ENCODE peak calls at places on chromosomes 1 and 21, in seven cellular contexts. S is adrenal gland, D is transverse colon, K is uterus, V is right lobe of liver, U is A549, Z is body of pancreas. L is an unnamed sample. For H3K4me1, the result is how much of the 10 kb centered on the place peaks cover.

GRCh38 chr1:3670823-3671251 is 18.5 kb downstream of the TP73 start:
- DNase-seq in S (no peak), D (no peak), K (no peak), V (peak), U (no peak), Z (peak), L (no peak)

GRCh38 chr1:32321712-32322291 is 14.2 kb downstream of the MARCKSL1 start:
- DNase-seq in S (no peak), D (peak), K (no peak), V (peak), U (peak), Z (peak), L (peak)

GRCh38 chr1:40750326-40750975 is 33.1 kb upstream of the KCNQ4 start:
- DNase-seq in S (no peak), D (no peak), K (no peak), V (no peak), U (no peak), Z (no peak), L (no peak)

GRCh38 chr1:156959414-156959813 is 39.0 kb downstream of the LRRC71 start:
- DNase-seq in S (peak), D (no peak), K (no peak), V (no peak), U (no peak), Z (no peak), L (no peak)

GRCh38 chr1:26530898-26531598 is 1.5 kb downstream of the RPS6KA1 start:
- DNase-seq in S (peak), D (peak), K (no peak), V (no peak), U (peak), Z (peak), L (no peak)

GRCh38 chr1:119626146-119626545 is 21.9 kb downstream of the ZNF697 start:
- DNase-seq in S (no peak), D (no peak), K (no peak), V (no peak), U (no peak), Z (no peak), L (no peak)

GRCh38 chr1:226414098-226414698 is 6.3 kb upstream of the PARP1 start:
- DNase-seq in S (no peak), D (no peak), K (no peak), V (peak), U (no peak), Z (no peak), L (no peak)

GRCh38 chr1:85342177-85342576 is 65.7 kb upstream of the BCL10 start:
- DNase-seq in S (no peak), D (no peak), K (no peak), V (no peak), U (no peak), Z (no peak), L (no peak)

GRCh38 chr1:91720044-91720443 is 165.9 kb downstream of the TGFBR3 start:
- DNase-seq in S (no peak), D (no peak), K (no peak), V (no peak), U (no peak), Z (no peak), L (no peak)

GRCh38 chr1:119091618-119092017 is 48.8 kb downstream of the WARS2 start:
- DNase-seq in S (no peak), D (no peak), K (no peak), V (no peak), U (no peak), Z (no peak), L (no peak)

GRCh38 chr21:43372663-43373386 is 54.1 kb downstream of the SIK1 start:
- DNase-seq in S (no peak), D (no peak), K (no peak), V (no peak), U (no peak), Z (peak), L (no peak)

GRCh38 chr1:921011-921837 is 2.5 kb upstream of the SAMD11 start:
- DNase-seq in S (peak), D (peak), K (peak), V (no peak), U (peak), Z (peak), L (peak)

GRCh38 chr1:1756661-1757421 is 21.4 kb downstream of the NADK start:
- DNase-seq in S (peak), D (no peak), K (no peak), V (peak), U (no peak), Z (no peak), L (peak)

GRCh38 chr1:205927676-205928075 is 15.6 kb downstream of the SLC26A9 start:
- DNase-seq in S (no peak), D (no peak), K (no peak), V (no peak), U (no peak), Z (no peak), L (no peak)

GRCh38 chr1:193747579-193747978 is 561.2 kb upstream of the B3GALT2 start:
- DNase-seq in S (no peak), D (no peak), K (no peak), V (no peak), U (no peak), Z (no peak), L (no peak)

GRCh38 chr1:205272541-205272940 is 44.8 kb downstream of the TMCC2 start:
- DNase-seq in S (no peak), D (no peak), K (no peak), V (no peak), U (no peak), Z (no peak), L (no peak)

GRCh38 chr1:27388337-27389005 is 4.0 kb upstream of the GPR3 start:
- DNase-seq in S (peak), D (peak), K (peak), V (peak), U (peak), Z (peak), L (peak)

GRCh38 chr1:10082785-10083479 is 50.2 kb downstream of the UBE4B start:
- DNase-seq in S (no peak), D (no peak), K (no peak), V (no peak), U (no peak), Z (no peak), L (no peak)

GRCh38 chr21:16633851-16634521 is 878.9 kb upstream of the CXADR start:
- DNase-seq in S (peak), D (no peak), K (no peak), V (no peak), U (no peak), Z (no peak), L (no peak)

GRCh38 chr1:223338811-223339746 is 24.9 kb downstream of the SUSD4 start:
- DNase-seq in S (no peak), D (no peak), K (no peak), V (no peak), U (no peak), Z (no peak), L (no peak)

GRCh38 chr1:2546515-2547209 is 9.5 kb upstream of the TNFRSF14 start:
- DNase-seq in S (peak), D (peak), K (peak), V (peak), U (peak), Z (peak), L (peak)

GRCh38 chr1:244653439-244654283 is 735 bp downstream of the DESI2 start:
- DNase-seq in S (peak), D (peak), K (no peak), V (no peak), U (peak), Z (no peak), L (no peak)

GRCh38 chr21:42343556-42343955 is 7.2 kb downstream of the TFF2 start:
- DNase-seq in S (no peak), D (no peak), K (no peak), V (peak), U (no peak), Z (no peak), L (no peak)

GRCh38 chr1:215132156-215132555 is 49.6 kb downstream of the KCNK2 start:
- DNase-seq in S (no peak), D (no peak), K (no peak), V (no peak), U (peak), Z (no peak), L (no peak)

GRCh38 chr21:31363720-31364119 is 19.7 kb upstream of the TIAM1 start:
- DNase-seq in S (no peak), D (no peak), K (no peak), V (no peak), U (no peak), Z (no peak), L (no peak)

GRCh38 chr1:90339822-90340221 is 344.9 kb downstream of the ZNF326 start:
- DNase-seq in S (no peak), D (no peak), K (no peak), V (no peak), U (no peak), Z (no peak), L (no peak)

GRCh38 chr1:93021539-93022134 is 57.4 kb upstream of the MTF2 start:
- DNase-seq in S (no peak), D (no peak), K (no peak), V (no peak), U (peak), Z (no peak), L (no peak)

GRCh38 chr1:54350360-54350759 is 55.8 kb downstream of the SSBP3 start:
- DNase-seq in S (no peak), D (no peak), K (no peak), V (no peak), U (no peak), Z (no peak), L (no peak)

GRCh38 chr1:201334325-201335173 is 42.9 kb downstream of the TNNT2 start:
- DNase-seq in S (no peak), D (no peak), K (no peak), V (no peak), U (no peak), Z (no peak), L (no peak)

GRCh38 chr1:53465023-53465957 is 6.1 kb downstream of the DMRTB1 start:
- DNase-seq in S (no peak), D (no peak), K (no peak), V (no peak), U (no peak), Z (no peak), L (no peak)

GRCh38 chr1:147640553-147641165 is 29.7 kb downstream of the ACP6 start:
- DNase-seq in S (peak), D (peak), K (peak), V (peak), U (peak), Z (peak), L (peak)

GRCh38 chr1:200780545-200781444 is 42.1 kb downstream of the CAMSAP2 start:
- DNase-seq in S (no peak), D (no peak), K (no peak), V (no peak), U (no peak), Z (no peak), L (no peak)

GRCh38 chr1:235102993-235103411 is 25.6 kb downstream of the TOMM20 start:
- DNase-seq in S (no peak), D (peak), K (peak), V (no peak), U (no peak), Z (no peak), L (no peak)

DNA sequence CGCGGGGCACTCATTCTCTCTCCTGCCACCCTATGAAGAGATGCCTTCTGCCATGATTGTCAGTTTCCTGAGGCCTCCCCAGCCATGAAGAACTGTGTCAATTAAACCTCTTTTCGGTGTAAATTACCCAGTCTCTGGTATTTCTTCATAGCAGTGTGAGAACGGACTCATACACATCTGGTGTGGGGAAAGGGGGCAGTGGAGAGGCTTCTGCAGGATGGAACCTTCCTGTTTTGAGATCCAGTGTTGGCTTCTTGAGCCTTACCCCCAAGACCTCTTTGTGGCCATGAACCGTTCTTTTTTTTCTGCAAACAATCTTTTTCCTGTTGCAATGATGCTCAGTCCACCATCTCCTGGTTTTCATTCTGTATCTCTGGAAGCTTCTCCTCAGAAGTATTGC is 248.4 kb downstream of the PRDM2 start:
- DNase-seq in S (no peak), D (no peak), K (no peak), V (no peak), U (no peak), Z (no peak), L (no peak)
- TF ChIP-seq POLR2A in S (no peak), D (no peak), K (no peak), V (no peak), U (no peak), Z (no peak), L (no peak)

DNA sequence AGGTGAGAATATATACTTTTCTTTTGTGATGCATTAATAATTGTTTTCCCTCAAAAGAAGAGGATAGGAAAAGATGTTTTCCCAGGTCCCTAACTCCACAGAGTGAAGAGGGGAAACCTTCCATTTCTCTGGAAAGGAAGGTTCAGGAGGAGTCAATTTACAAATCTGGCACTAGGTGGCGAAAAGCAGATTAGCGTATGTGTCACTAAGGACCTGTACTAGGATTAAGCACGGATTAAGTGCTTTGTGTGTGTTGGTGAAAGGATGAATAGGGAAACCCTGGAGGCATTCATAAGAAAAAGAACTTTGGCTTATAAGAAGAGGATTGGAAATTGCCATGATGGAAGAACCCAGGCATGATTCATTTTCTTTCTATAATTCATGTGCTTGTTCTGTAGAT is 410.1 kb upstream of the PLXNA2 start:
- DNase-seq in S (no peak), D (no peak), K (no peak), V (no peak), U (peak), Z (no peak), L (no peak)
- TF ChIP-seq CTCF in S (no peak), D (peak), K (no peak), V (peak), U (peak), Z (peak), L (peak)

DNA sequence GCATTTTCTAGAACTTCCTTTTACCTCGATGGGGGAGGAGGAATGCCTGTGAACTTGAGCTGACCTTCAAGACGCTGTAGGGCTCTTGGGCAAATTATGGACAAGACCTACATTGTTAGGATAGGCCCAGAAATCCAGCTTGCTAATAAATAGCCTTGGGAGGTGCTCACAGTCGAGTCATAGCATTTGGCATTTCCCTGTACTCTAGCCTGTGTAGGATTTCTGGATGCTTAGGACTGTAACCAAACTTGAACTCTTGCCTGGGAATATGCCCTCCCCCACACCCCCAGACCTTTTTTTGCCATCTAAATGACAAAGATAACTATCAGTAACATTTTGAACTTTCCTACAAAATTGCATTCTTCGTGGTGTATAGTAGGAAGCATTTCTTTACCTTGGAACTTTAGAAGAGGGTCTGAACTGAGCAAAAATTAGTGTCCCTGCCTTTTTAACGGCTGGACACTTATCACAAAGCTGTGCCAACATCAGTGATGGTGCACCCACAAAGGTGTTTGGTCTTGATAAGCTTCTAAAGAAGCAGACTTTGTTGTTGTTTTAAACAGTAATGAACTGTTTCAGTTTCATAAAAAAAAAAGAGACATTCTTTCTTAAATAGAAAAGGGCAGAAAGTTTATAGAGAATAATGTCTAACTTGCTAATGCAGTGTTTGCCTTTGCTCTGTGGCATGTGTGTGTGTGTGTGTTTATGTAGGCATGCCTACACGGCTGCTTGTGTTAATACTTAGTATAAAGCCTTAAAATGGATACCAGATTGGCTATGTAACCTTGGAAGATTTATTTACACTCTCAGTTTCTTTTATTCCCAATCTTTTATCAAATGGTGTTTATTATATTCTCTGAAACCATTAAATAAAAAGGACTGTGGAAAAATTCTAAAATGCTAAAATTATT is 88.2 kb downstream of the NFIA start:
- DNase-seq in S (no peak), D (no peak), K (no peak), V (no peak), U (peak), Z (no peak), L (no peak)
- H3K4me1 ChIP-seq in S (under half), D (under half), K (under half), V (under half), U (under half), Z (half or more), L (under half)

DNA sequence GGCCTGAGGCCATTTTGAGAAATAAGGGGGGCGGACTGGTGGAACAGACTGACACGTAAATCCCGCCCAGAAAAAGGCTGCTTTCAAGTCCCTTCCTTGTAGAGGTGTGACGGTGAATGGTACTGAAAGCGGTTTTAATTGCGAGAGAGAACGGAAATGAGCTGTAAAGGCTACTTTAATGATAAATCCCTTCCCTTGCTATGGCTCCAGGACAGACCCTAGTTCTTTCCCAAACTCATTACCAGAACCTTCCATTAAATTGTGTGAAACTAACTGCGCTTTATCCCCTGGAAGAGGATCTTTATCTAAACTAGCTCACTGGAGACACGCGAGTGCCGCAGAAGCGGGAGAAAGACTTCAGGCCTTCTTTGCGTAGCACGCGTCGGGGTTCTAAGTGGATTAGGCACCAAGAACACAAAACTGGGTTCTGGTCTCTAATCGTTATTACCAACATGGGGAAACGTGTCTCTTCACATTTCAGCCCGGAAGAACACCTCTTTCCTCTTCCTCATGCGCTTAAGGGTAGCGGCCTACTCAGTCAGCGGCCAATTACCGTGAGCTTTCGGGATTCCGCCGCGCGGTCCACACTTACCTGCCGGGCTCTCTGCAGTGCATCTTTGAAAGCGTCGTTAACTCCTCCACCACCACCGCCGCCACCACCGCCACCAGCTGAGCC is 441 bp downstream of the FUBP1 start:
- DNase-seq in S (peak), D (peak), K (peak), V (peak), U (peak), Z (peak), L (no peak)
- TF ChIP-seq POLR2A in S (no peak), D (peak), K (peak), V (peak), U (no peak), Z (no peak), L (peak)

GRCh38 chr1:83883979-83884378 is 115.0 kb downstream of the TTLL7 start:
- DNase-seq in S (no peak), D (no peak), K (no peak), V (no peak), U (no peak), Z (no peak), L (no peak)

GRCh38 chr1:83887483-83887882 is 111.4 kb downstream of the TTLL7 start:
- DNase-seq in S (no peak), D (no peak), K (no peak), V (no peak), U (no peak), Z (no peak), L (no peak)

DNA sequence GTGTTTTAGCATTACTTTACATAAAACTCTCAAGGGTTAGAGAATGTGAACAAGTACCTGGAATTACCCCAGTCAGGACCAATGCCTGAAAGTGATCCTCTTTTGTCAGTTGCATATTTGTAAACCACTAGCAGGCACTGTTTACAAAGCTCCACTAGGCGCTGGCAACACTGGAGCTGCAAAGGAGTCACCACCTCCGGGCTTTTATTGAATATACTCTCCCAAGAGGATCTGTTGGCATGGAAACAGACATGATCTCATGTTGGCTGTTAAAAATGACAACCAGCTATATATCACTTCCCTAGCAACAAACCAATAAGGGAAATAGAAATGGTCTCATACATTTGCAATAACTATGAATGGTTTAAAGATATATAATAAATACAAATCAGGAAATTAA is 116.0 kb downstream of the TTLL7 start:
- DNase-seq in S (peak), D (peak), K (no peak), V (no peak), U (peak), Z (no peak), L (no peak)
- TF ChIP-seq CTCF in S (no peak), D (peak), K (no peak), V (peak), U (peak), Z (no peak), L (peak)

GRCh38 chr1:198186916-198187580 is 30.2 kb downstream of the NEK7 start:
- DNase-seq in S (no peak), D (no peak), K (no peak), V (no peak), U (no peak), Z (no peak), L (no peak)

GRCh38 chr1:198185759-198186158 is 29.0 kb downstream of the NEK7 start:
- DNase-seq in S (no peak), D (no peak), K (no peak), V (no peak), U (no peak), Z (no peak), L (no peak)

GRCh38 chr1:198184516-198184915 is 27.7 kb downstream of the NEK7 start:
- DNase-seq in S (no peak), D (no peak), K (no peak), V (no peak), U (no peak), Z (no peak), L (no peak)

GRCh38 chr1:198183605-198184004 is 26.8 kb downstream of the NEK7 start:
- DNase-seq in S (no peak), D (no peak), K (no peak), V (no peak), U (no peak), Z (no peak), L (no peak)

DNA sequence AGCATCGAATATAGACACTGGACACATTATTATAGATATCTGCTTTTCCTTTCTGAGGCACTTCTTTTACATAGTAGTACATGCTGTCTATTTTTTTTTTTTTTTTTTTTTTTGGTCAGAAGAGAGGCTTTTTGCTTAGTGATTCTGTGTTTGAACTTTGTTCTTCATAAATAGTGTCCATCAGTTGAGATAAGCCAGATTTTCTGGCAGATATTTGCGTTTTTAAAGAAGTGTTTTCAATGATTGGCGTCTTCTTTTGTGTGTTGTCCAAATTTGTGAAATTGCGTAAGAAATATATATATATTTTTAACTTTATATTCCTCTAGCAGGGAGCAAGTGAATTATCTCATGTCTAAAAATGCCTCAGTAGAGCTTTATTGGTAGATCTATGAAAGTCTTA is 28.3 kb downstream of the NEK7 start:
- DNase-seq in S (no peak), D (no peak), K (no peak), V (no peak), U (no peak), Z (no peak), L (no peak)
- H3K4me1 ChIP-seq in S (under half), D (under half), K (under half), V (under half), U (under half), Z (under half), L (under half)